ENCODE peak calls at places on chromosomes 12 and 14, in four cellular contexts. Z is activated CD8-positive, alpha-beta memory T cell treated with anti-CD3 and anti-CD28 coated beads, Interleukin-2, amount 50 U/mL, for 48 hours; K is EL; U is NCI-H2107. W is an unnamed sample.

GRCh38 chr12:13304924-13305323 is 108.4 kb downstream of the EMP1 start:
- DNase-seq in Z (no peak), K (no peak), U (no peak), W (no peak)

GRCh38 chr12:943051-943450 is 6.4 kb downstream of the RAD52 start:
- DNase-seq in Z (no peak), K (no peak), U (no peak), W (no peak)

GRCh38 chr14:36070056-36071043 is 106.2 kb downstream of the PTCSC3 start:
- DNase-seq in Z (peak), K (peak), U (peak), W (peak)

GRCh38 chr12:5081016-5081415 is 37.3 kb downstream of the KCNA5 start:
- DNase-seq in Z (no peak), K (no peak), U (no peak), W (no peak)

GRCh38 chr12:80778005-80778541 is 61.4 kb downstream of the MYF5 start:
- DNase-seq in Z (peak), K (peak), U (peak), W (peak)

GRCh38 chr12:77102691-77103090 is 37.3 kb upstream of the E2F7 start:
- DNase-seq in Z (no peak), K (peak), U (no peak), W (no peak)

GRCh38 chr14:54207075-54207474 is 189.7 kb upstream of the CDKN3 start:
- DNase-seq in Z (no peak), K (peak), U (no peak), W (no peak)

GRCh38 chr14:60553855-60554254 is 44.9 kb downstream of the SIX6 start:
- DNase-seq in Z (no peak), K (no peak), U (no peak), W (no peak)

GRCh38 chr14:66032800-66033199 is 453.4 kb upstream of the CCDC196 start:
- DNase-seq in Z (no peak), K (no peak), U (no peak), W (no peak)

GRCh38 chr14:51353901-51354300 is 113.9 kb downstream of the TMX1 start:
- DNase-seq in Z (no peak), K (no peak), U (no peak), W (no peak)

GRCh38 chr14:23629831-23630396 is 6.2 kb upstream of the DHRS2 start:
- DNase-seq in Z (peak), K (no peak), U (no peak), W (no peak)

GRCh38 chr14:104086210-104086660 is 735 bp downstream of the ASPG start:
- DNase-seq in Z (no peak), K (no peak), U (no peak), W (no peak)

GRCh38 chr14:97705107-97705506 is 907.9 kb downstream of the VRK1 start:
- DNase-seq in Z (no peak), K (no peak), U (no peak), W (no peak)

GRCh38 chr12:67111182-67111581 is 158.0 kb upstream of the CAND1 start:
- DNase-seq in Z (no peak), K (no peak), U (no peak), W (no peak)

GRCh38 chr12:3295648-3296408 is 195.2 kb upstream of the PRMT8 start:
- DNase-seq in Z (no peak), K (peak), U (no peak), W (no peak)

GRCh38 chr12:88166179-88166578 is 24.1 kb downstream of the TMTC3 start:
- DNase-seq in Z (no peak), K (no peak), U (no peak), W (no peak)

W was measured in NCI-H1436 treated with DMSO at 0.1 percent for 48 hours.